ENCODE peak calls at places on chromosomes 11 and 22, in five cellular contexts. Q, A, N, D and E are unnamed samples. For H3K27me3, the result is how much of the 10 kb centered on the place peaks cover.

GRCh38 chr11:68081691-68082090 is 39.5 kb downstream of the CHKA start:
- DNase-seq in A (no peak), N (no peak), Q (no peak), D (no peak), E (no peak)

GRCh38 chr11:12540075-12540685 is 134.0 kb upstream of the TEAD1 start:
- DNase-seq in A (peak), N (no peak), Q (no peak), D (no peak), E (no peak)

GRCh38 chr11:101127699-101128570 is 1.7 kb downstream of the PGR start:
- DNase-seq in N (peak), Q (no peak), A (no peak), D (peak), E (peak)

GRCh38 chr11:58905141-58905715 is 34.1 kb upstream of the GLYATL1 start:
- DNase-seq in Q (no peak), N (peak), A (peak), D (no peak), E (peak)

GRCh38 chr11:22317656-22318055 is 20.5 kb upstream of the SLC17A6 start:
- DNase-seq in Q (no peak), D (no peak), N (no peak), A (no peak), E (no peak)

GRCh38 chr11:96696736-96697135 is 306.9 kb downstream of the JRKL start:
- DNase-seq in Q (no peak), D (no peak), N (no peak), A (no peak), E (no peak)

GRCh38 chr11:65894034-65894591 is 3.6 kb downstream of the CCDC85B start:
- DNase-seq in A (no peak), D (no peak), Q (no peak), N (no peak), E (no peak)

GRCh38 chr22:40215266-40215665 is 37.5 kb downstream of the TNRC6B start:
- DNase-seq in A (no peak), D (no peak), N (no peak), Q (no peak), E (no peak)

GRCh38 chr11:46526489-46527215 is 67.2 kb downstream of the AMBRA1 start:
- DNase-seq in N (no peak), D (no peak), Q (no peak), A (no peak), E (no peak)

GRCh38 chr11:69352181-69352580 is 58.2 kb downstream of the MYEOV start:
- DNase-seq in D (no peak), A (no peak), Q (no peak), N (no peak), E (no peak)

GRCh38 chr11:94125408-94126120 is 3.1 kb upstream of the PANX1 start:
- DNase-seq in N (no peak), D (no peak), Q (no peak), A (no peak), E (no peak)
- H3K27me3 ChIP-seq in N (under half), D (under half), Q (under half), A (under half), E (under half)

GRCh38 chr11:106842134-106842533 is 176.1 kb downstream of the GUCY1A2 start:
- DNase-seq in A (no peak), D (no peak), Q (no peak), N (no peak), E (no peak)
- H3K27me3 ChIP-seq in A (under half), D (under half), Q (under half), N (under half), E (under half)

GRCh38 chr11:44324222-44324621 is 14.3 kb upstream of the ALX4 start:
- DNase-seq in A (no peak), N (no peak), Q (no peak), D (no peak), E (no peak)
- H3K27me3 ChIP-seq in A (half or more), N (half or more), Q (half or more), D (half or more), E (under half)

DNA sequence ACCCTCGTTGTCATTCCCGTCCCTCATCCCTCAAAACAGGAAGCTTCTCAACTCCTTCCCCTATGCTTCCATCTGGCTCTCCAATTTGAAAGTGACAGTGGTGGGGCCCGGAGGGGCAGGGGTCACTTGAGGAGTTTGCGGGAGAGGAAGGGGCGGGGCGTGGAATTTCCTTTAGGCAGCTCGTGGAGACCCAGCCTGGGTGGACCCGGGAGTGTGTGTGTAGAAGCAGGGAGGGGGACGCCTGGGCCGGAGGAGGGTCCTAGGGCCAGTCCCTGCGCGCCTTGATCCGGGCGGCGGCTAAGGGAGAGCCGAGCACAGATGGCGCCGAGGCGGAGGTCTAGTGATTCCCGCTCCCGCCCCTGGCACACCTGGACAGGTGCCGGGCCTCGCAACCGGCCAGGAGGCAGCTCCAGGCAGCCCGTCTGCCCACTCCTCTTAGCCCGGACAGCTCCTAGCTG is 7.8 kb upstream of the PAX6 start:
- DNase-seq in A (no peak), Q (no peak), N (no peak), D (no peak), E (no peak)
- H3K27me3 ChIP-seq in A (half or more), Q (half or more), N (half or more), D (half or more), E (under half)

GRCh38 chr22:48531721-48532435 is 1295.8 kb downstream of the BRD1 start:
- DNase-seq in N (no peak), D (no peak), Q (no peak), A (no peak), E (no peak)

GRCh38 chr22:48530666-48531065 is 1297.0 kb downstream of the BRD1 start:
- DNase-seq in N (no peak), Q (no peak), D (no peak), A (no peak), E (no peak)

GRCh38 chr22:48523761-48524160 is 1303.9 kb downstream of the BRD1 start:
- DNase-seq in D (no peak), N (no peak), A (no peak), Q (no peak), E (no peak)

GRCh38 chr22:48531108-48531507 is 1296.6 kb downstream of the BRD1 start:
- DNase-seq in N (no peak), Q (no peak), D (no peak), A (no peak), E (no peak)

DNA sequence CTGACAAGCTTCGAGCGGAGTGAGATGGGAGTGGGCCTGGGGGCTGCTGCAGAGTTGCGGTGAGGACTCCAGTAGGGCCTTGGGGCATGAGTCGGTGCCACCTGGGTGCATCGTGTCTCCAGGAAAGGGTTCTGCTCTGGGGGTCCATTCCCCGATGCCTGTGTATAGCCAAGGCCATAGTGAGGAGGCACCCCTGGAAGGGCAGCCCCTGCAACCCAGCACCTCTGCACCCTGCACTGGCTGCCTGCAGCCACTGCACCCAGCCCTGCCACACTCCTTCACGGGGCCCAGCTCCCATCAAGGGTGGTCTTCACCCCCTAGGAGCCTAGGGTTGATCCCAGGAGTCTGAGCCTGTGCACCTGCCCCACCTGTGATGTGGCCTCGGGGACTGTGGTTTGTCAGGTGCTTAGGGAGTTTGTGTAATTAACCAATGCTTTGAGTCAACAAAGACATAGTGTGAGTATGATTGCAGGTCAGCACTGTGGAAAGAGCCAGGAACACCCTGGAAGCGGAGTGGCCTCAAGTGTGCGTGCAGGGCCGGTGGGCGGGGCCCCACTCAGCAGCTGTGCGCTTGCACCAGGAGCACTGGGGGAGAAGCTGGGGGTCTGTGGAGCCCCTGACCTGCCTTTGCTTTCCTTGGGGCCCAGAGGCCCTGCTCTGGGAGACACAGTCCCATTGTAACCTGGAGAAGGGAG is 1299.3 kb downstream of the BRD1 start:
- DNase-seq in A (no peak), Q (no peak), D (no peak), N (no peak), E (no peak)
- H3K27me3 ChIP-seq in A (under half), Q (under half), D (under half), N (under half), E (under half)

GRCh38 chr11:122354029-122354697 is 238.1 kb upstream of the BLID start:
- DNase-seq in A (no peak), Q (no peak), D (no peak), N (no peak), E (no peak)
- H3K27me3 ChIP-seq in A (under half), Q (under half), D (under half), N (under half), E (under half)

GRCh38 chr22:49302530-49302929 is 525.1 kb downstream of the BRD1 start:
- DNase-seq in N (no peak), D (no peak), Q (no peak), A (no peak), E (no peak)
- H3K27me3 ChIP-seq in N (under half), D (under half), Q (under half), A (under half), E (under half)

GRCh38 chr22:36853407-36854099 is 7.3 kb upstream of the NCF4 start:
- DNase-seq in A (peak), N (peak), D (no peak), Q (peak), E (peak)
- H3K27me3 ChIP-seq in A (under half), N (under half), D (under half), Q (under half), E (under half)

DNA sequence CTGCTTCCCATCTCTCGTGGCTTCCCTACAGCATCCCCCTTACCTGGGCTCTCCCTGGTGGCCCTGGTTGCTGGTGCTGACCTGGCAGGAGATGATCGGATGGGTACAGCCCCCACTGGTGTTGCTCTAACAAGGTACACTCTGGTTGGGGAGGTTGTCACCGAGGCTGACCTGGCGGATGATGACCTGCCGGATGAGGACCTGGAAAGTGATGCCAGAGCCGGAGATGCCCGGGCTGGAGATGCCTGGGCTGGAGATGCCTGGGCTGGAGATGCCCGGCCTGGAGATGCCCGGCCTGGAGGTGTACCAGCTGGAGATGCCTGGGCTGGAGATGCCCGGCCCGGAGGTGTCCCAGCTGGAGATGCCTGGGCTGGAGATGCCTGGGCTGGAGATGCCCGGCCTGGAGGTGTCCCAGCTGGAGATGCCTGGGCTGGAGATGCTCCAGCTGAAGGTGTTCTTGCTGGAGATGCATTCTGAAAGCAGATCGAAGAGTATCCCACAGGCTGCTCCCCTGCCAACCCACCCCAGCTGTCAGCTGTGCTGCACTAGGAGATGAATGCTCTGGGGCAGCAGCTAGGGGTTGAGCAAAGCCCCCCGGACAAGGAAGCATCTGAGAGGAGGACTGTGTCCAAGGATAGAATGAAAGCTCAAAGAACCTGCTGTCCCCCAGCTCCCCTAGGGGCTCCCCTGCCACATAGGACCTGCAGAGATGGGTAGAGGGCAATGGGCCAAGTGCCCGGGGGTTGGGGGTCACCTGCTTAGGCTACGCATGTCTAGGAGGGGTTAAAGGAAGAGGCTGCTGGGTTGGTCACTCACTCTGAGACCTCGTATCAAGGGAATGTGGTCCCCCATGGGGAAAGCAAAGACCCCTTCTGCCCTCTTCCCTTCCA is 10.6 kb downstream of the TMPRSS13 start:
- DNase-seq in N (no peak), A (no peak), D (peak), Q (no peak), E (no peak)
- H3K27me3 ChIP-seq in N (under half), A (under half), D (under half), Q (under half), E (under half)